ENCODE peak calls at places on chromosome 6, in seven cellular contexts. One of them, this sample, is unnamed.

GRCh38 chr6:34065470-34066283 is 80.2 kb downstream of the GRM4 start:
- DNase-seq in GM23248: peak; percentile 48
- DNase-seq in transverse colon: no peak
- DNase-seq in stimulated activated CD4-positive, alpha-beta T cell treated with anti-CD3 and anti-CD28 coated beads, Interleukin-1b, Interleukin-23, amount 100 ng/mL, for 4 hours: no peak
- DNase-seq in K562: peak; percentile 48
- DNase-seq in WERI-Rb-1: peak; percentile 85
- DNase-seq in midbrain: no peak
- DNase-seq in this sample: no peak

GRCh38 chr6:134531611-134532010 is 213.7 kb upstream of the SGK1 start:
- DNase-seq in GM23248: no peak
- DNase-seq in transverse colon: no peak
- DNase-seq in stimulated activated CD4-positive, alpha-beta T cell treated with anti-CD3 and anti-CD28 coated beads, Interleukin-1b, Interleukin-23, amount 100 ng/mL, for 4 hours: no peak
- DNase-seq in K562: no peak
- DNase-seq in WERI-Rb-1: no peak
- DNase-seq in midbrain: no peak
- DNase-seq in this sample: no peak

GRCh38 chr6:16163535-16164300 is 34.8 kb downstream of the MYLIP start:
- DNase-seq in GM23248: no peak
- DNase-seq in transverse colon: no peak
- DNase-seq in stimulated activated CD4-positive, alpha-beta T cell treated with anti-CD3 and anti-CD28 coated beads, Interleukin-1b, Interleukin-23, amount 100 ng/mL, for 4 hours: no peak
- DNase-seq in K562: no peak
- DNase-seq in WERI-Rb-1: no peak
- DNase-seq in midbrain: no peak
- DNase-seq in this sample: no peak

GRCh38 chr6:42013134-42013516 is 37.2 kb upstream of the TAF8 start:
- DNase-seq in GM23248: peak; percentile 53
- DNase-seq in transverse colon: no peak
- DNase-seq in stimulated activated CD4-positive, alpha-beta T cell treated with anti-CD3 and anti-CD28 coated beads, Interleukin-1b, Interleukin-23, amount 100 ng/mL, for 4 hours: no peak
- DNase-seq in K562: no peak
- DNase-seq in WERI-Rb-1: no peak
- DNase-seq in midbrain: no peak
- DNase-seq in this sample: peak; percentile 72

GRCh38 chr6:148455225-148455624 is 112.6 kb downstream of the SASH1 start:
- DNase-seq in GM23248: peak; percentile 13
- DNase-seq in transverse colon: no peak
- DNase-seq in stimulated activated CD4-positive, alpha-beta T cell treated with anti-CD3 and anti-CD28 coated beads, Interleukin-1b, Interleukin-23, amount 100 ng/mL, for 4 hours: no peak
- DNase-seq in K562: no peak
- DNase-seq in WERI-Rb-1: no peak
- DNase-seq in midbrain: no peak
- DNase-seq in this sample: peak; percentile 83

GRCh38 chr6:124679392-124679791 is 282.8 kb upstream of the RNF217 start:
- DNase-seq in GM23248: peak; percentile 42
- DNase-seq in transverse colon: no peak
- DNase-seq in stimulated activated CD4-positive, alpha-beta T cell treated with anti-CD3 and anti-CD28 coated beads, Interleukin-1b, Interleukin-23, amount 100 ng/mL, for 4 hours: no peak
- DNase-seq in K562: no peak
- DNase-seq in WERI-Rb-1: no peak
- DNase-seq in midbrain: no peak
- DNase-seq in this sample: peak; percentile 56

GRCh38 chr6:17269840-17270239 is 11.3 kb upstream of the RBM24 start:
- DNase-seq in GM23248: peak; percentile 48
- DNase-seq in transverse colon: no peak
- DNase-seq in stimulated activated CD4-positive, alpha-beta T cell treated with anti-CD3 and anti-CD28 coated beads, Interleukin-1b, Interleukin-23, amount 100 ng/mL, for 4 hours: no peak
- DNase-seq in K562: no peak
- DNase-seq in WERI-Rb-1: no peak
- DNase-seq in midbrain: no peak
- DNase-seq in this sample: peak; percentile 85

GRCh38 chr6:150169609-150170008 is 26.8 kb downstream of the PPP1R14C start:
- DNase-seq in GM23248: peak; percentile 94
- DNase-seq in transverse colon: no peak
- DNase-seq in stimulated activated CD4-positive, alpha-beta T cell treated with anti-CD3 and anti-CD28 coated beads, Interleukin-1b, Interleukin-23, amount 100 ng/mL, for 4 hours: no peak
- DNase-seq in K562: no peak
- DNase-seq in WERI-Rb-1: no peak
- DNase-seq in midbrain: no peak
- DNase-seq in this sample: peak; percentile 88

GRCh38 chr6:35468980-35469710 is 944 bp downstream of the RPL10A start:
- DNase-seq in GM23248: peak; percentile 50
- DNase-seq in transverse colon: no peak
- DNase-seq in stimulated activated CD4-positive, alpha-beta T cell treated with anti-CD3 and anti-CD28 coated beads, Interleukin-1b, Interleukin-23, amount 100 ng/mL, for 4 hours: no peak
- DNase-seq in K562: peak; percentile 72
- DNase-seq in WERI-Rb-1: no peak
- DNase-seq in midbrain: peak; percentile 6
- DNase-seq in this sample: no peak

GRCh38 chr6:135630789-135631376 is 133.3 kb upstream of the AHI1 start:
- DNase-seq in GM23248: no peak
- DNase-seq in transverse colon: no peak
- DNase-seq in stimulated activated CD4-positive, alpha-beta T cell treated with anti-CD3 and anti-CD28 coated beads, Interleukin-1b, Interleukin-23, amount 100 ng/mL, for 4 hours: no peak
- DNase-seq in K562: no peak
- DNase-seq in WERI-Rb-1: no peak
- DNase-seq in midbrain: no peak
- DNase-seq in this sample: no peak

GRCh38 chr6:70371454-70372105 is 41.7 kb upstream of the FAM135A start:
- DNase-seq in GM23248: peak; percentile 93
- DNase-seq in transverse colon: no peak
- DNase-seq in stimulated activated CD4-positive, alpha-beta T cell treated with anti-CD3 and anti-CD28 coated beads, Interleukin-1b, Interleukin-23, amount 100 ng/mL, for 4 hours: no peak
- DNase-seq in K562: peak; percentile 50
- DNase-seq in WERI-Rb-1: no peak
- DNase-seq in midbrain: peak; percentile 55
- DNase-seq in this sample: peak; percentile 64

GRCh38 chr6:124962617-124963415 is 579 bp downstream of the RNF217 start:
- DNase-seq in GM23248: peak; percentile 65
- DNase-seq in transverse colon: peak; percentile 49
- DNase-seq in stimulated activated CD4-positive, alpha-beta T cell treated with anti-CD3 and anti-CD28 coated beads, Interleukin-1b, Interleukin-23, amount 100 ng/mL, for 4 hours: no peak
- DNase-seq in K562: peak; percentile 55
- DNase-seq in WERI-Rb-1: peak; percentile 64
- DNase-seq in midbrain: peak; percentile 50
- DNase-seq in this sample: peak; percentile 24

GRCh38 chr6:113762611-113763010 is 94.5 kb upstream of the MARCKS start:
- DNase-seq in GM23248: no peak
- DNase-seq in transverse colon: no peak
- DNase-seq in stimulated activated CD4-positive, alpha-beta T cell treated with anti-CD3 and anti-CD28 coated beads, Interleukin-1b, Interleukin-23, amount 100 ng/mL, for 4 hours: no peak
- DNase-seq in K562: no peak
- DNase-seq in WERI-Rb-1: no peak
- DNase-seq in midbrain: no peak
- DNase-seq in this sample: no peak

GRCh38 chr6:108156180-108156937 is 9.5 kb upstream of the NR2E1 start:
- DNase-seq in GM23248: peak; percentile 27
- DNase-seq in transverse colon: no peak
- DNase-seq in stimulated activated CD4-positive, alpha-beta T cell treated with anti-CD3 and anti-CD28 coated beads, Interleukin-1b, Interleukin-23, amount 100 ng/mL, for 4 hours: no peak
- DNase-seq in K562: no peak
- DNase-seq in WERI-Rb-1: no peak
- DNase-seq in midbrain: no peak
- DNase-seq in this sample: no peak

GRCh38 chr6:74356385-74356784 is 660.4 kb downstream of the CD109 start:
- DNase-seq in GM23248: peak; percentile 77
- DNase-seq in transverse colon: no peak
- DNase-seq in stimulated activated CD4-positive, alpha-beta T cell treated with anti-CD3 and anti-CD28 coated beads, Interleukin-1b, Interleukin-23, amount 100 ng/mL, for 4 hours: no peak
- DNase-seq in K562: no peak
- DNase-seq in WERI-Rb-1: no peak
- DNase-seq in midbrain: no peak
- DNase-seq in this sample: peak; percentile 22

GRCh38 chr6:113854531-113855499 is 2.3 kb upstream of the MARCKS start:
- DNase-seq in GM23248: peak; percentile 80
- DNase-seq in transverse colon: peak; percentile 87
- DNase-seq in stimulated activated CD4-positive, alpha-beta T cell treated with anti-CD3 and anti-CD28 coated beads, Interleukin-1b, Interleukin-23, amount 100 ng/mL, for 4 hours: no peak
- DNase-seq in K562: peak; percentile 38
- DNase-seq in WERI-Rb-1: peak; percentile 95
- DNase-seq in midbrain: peak; percentile 78
- DNase-seq in this sample: peak; percentile 80

GRCh38 chr6:168037242-168037641 is 39.8 kb downstream of the KIF25 start:
- DNase-seq in GM23248: no peak
- DNase-seq in transverse colon: no peak
- DNase-seq in stimulated activated CD4-positive, alpha-beta T cell treated with anti-CD3 and anti-CD28 coated beads, Interleukin-1b, Interleukin-23, amount 100 ng/mL, for 4 hours: no peak
- DNase-seq in K562: no peak
- DNase-seq in WERI-Rb-1: no peak
- DNase-seq in midbrain: no peak
- DNase-seq in this sample: no peak

GRCh38 chr6:83574783-83575182 is 62.4 kb downstream of the PRSS35 start:
- DNase-seq in GM23248: no peak
- DNase-seq in transverse colon: no peak
- DNase-seq in stimulated activated CD4-positive, alpha-beta T cell treated with anti-CD3 and anti-CD28 coated beads, Interleukin-1b, Interleukin-23, amount 100 ng/mL, for 4 hours: no peak
- DNase-seq in K562: no peak
- DNase-seq in WERI-Rb-1: no peak
- DNase-seq in midbrain: no peak
- DNase-seq in this sample: no peak

GRCh38 chr6:134529921-134530320 is 212.0 kb upstream of the SGK1 start:
- DNase-seq in GM23248: peak; percentile 49
- DNase-seq in transverse colon: no peak
- DNase-seq in stimulated activated CD4-positive, alpha-beta T cell treated with anti-CD3 and anti-CD28 coated beads, Interleukin-1b, Interleukin-23, amount 100 ng/mL, for 4 hours: no peak
- DNase-seq in K562: no peak
- DNase-seq in WERI-Rb-1: no peak
- DNase-seq in midbrain: no peak
- DNase-seq in this sample: peak; percentile 63

GRCh38 chr6:105459884-105460283 is 57.0 kb upstream of the PREP start:
- DNase-seq in GM23248: peak; percentile 67
- DNase-seq in transverse colon: no peak
- DNase-seq in stimulated activated CD4-positive, alpha-beta T cell treated with anti-CD3 and anti-CD28 coated beads, Interleukin-1b, Interleukin-23, amount 100 ng/mL, for 4 hours: no peak
- DNase-seq in K562: no peak
- DNase-seq in WERI-Rb-1: no peak
- DNase-seq in midbrain: no peak
- DNase-seq in this sample: peak; percentile 64

GRCh38 chr6:161088676-161089328 is 97.2 kb downstream of the MAP3K4 start:
- DNase-seq in GM23248: peak; percentile 31
- DNase-seq in transverse colon: no peak
- DNase-seq in stimulated activated CD4-positive, alpha-beta T cell treated with anti-CD3 and anti-CD28 coated beads, Interleukin-1b, Interleukin-23, amount 100 ng/mL, for 4 hours: no peak
- DNase-seq in K562: no peak
- DNase-seq in WERI-Rb-1: no peak
- DNase-seq in midbrain: no peak
- DNase-seq in this sample: peak; percentile 30

GRCh38 chr6:34140075-34140474 is 5.8 kb downstream of the GRM4 start:
- DNase-seq in GM23248: no peak
- DNase-seq in transverse colon: no peak
- DNase-seq in stimulated activated CD4-positive, alpha-beta T cell treated with anti-CD3 and anti-CD28 coated beads, Interleukin-1b, Interleukin-23, amount 100 ng/mL, for 4 hours: no peak
- DNase-seq in K562: no peak
- DNase-seq in WERI-Rb-1: no peak
- DNase-seq in midbrain: no peak
- DNase-seq in this sample: no peak

GRCh38 chr6:25028346-25028745 is 92.6 kb upstream of the RIPOR2 start:
- DNase-seq in GM23248: no peak
- DNase-seq in transverse colon: no peak
- DNase-seq in stimulated activated CD4-positive, alpha-beta T cell treated with anti-CD3 and anti-CD28 coated beads, Interleukin-1b, Interleukin-23, amount 100 ng/mL, for 4 hours: no peak
- DNase-seq in K562: no peak
- DNase-seq in WERI-Rb-1: no peak
- DNase-seq in midbrain: no peak
- DNase-seq in this sample: no peak

GRCh38 chr6:109944448-109944847 is 33.7 kb upstream of the GPR6 start:
- DNase-seq in GM23248: no peak
- DNase-seq in transverse colon: no peak
- DNase-seq in stimulated activated CD4-positive, alpha-beta T cell treated with anti-CD3 and anti-CD28 coated beads, Interleukin-1b, Interleukin-23, amount 100 ng/mL, for 4 hours: no peak
- DNase-seq in K562: no peak
- DNase-seq in WERI-Rb-1: no peak
- DNase-seq in midbrain: no peak
- DNase-seq in this sample: no peak

This sample was measured in astrocyte.